ENCODE peak calls at places on chromosomes 2 and 18, in eight cellular contexts. T is fibroblast of the aortic adventitia, X is GM18507, F is NCI-H460, U is Kasumi-1, A is mesothelial cell of epicardium, H is GDM1, R is glutamatergic neuron. Z is an unnamed sample.

GRCh38 chr18:29823671-29824070 is 1218.9 kb downstream of the DSC3 start:
- DNase-seq in T (no peak), X (no peak), F (no peak), U (no peak), A (no peak), H (no peak), R (no peak), Z (no peak)

GRCh38 chr2:238948765-238949641 is 101.1 kb downstream of the TWIST2 start:
- DNase-seq in T (no peak), X (no peak), F (no peak), U (no peak), A (no peak), H (no peak), R (no peak), Z (no peak)

GRCh38 chr2:203743441-203743932 is 37.0 kb downstream of the CD28 start:
- DNase-seq in T (peak; percentile 73), X (no peak), F (peak; percentile 23), U (no peak), A (no peak), H (no peak), R (no peak), Z (no peak)

GRCh38 chr2:196739031-196739430 is 60.5 kb downstream of the GTF3C3 start:
- DNase-seq in T (no peak), X (no peak), F (no peak), U (no peak), A (no peak), H (no peak), R (no peak), Z (no peak)

GRCh38 chr2:48107326-48107925 is 201.1 kb upstream of the FBXO11 start:
- DNase-seq in T (peak; percentile 63), X (no peak), F (peak; percentile 57), U (peak; percentile 21), A (no peak), H (no peak), R (no peak), Z (no peak)

GRCh38 chr2:186726938-186727337 is 33.1 kb downstream of the FAM171B start:
- DNase-seq in T (peak; percentile 17), X (no peak), F (no peak), U (no peak), A (no peak), H (no peak), R (no peak), Z (no peak)

GRCh38 chr2:101026253-101026701 is 24.2 kb downstream of the RPL31 start:
- DNase-seq in T (no peak), X (no peak), F (no peak), U (no peak), A (no peak), H (no peak), R (no peak), Z (no peak)

GRCh38 chr2:27201675-27202074 is 10.2 kb upstream of the ATRAID start:
- DNase-seq in T (no peak), X (no peak), F (no peak), U (no peak), A (no peak), H (no peak), R (no peak), Z (no peak)